ENCODE peak calls at places on chromosomes 5 and 9, in ten cellular contexts. Z, E, C, F, T, O, M, Y, B and W are unnamed samples.

GRCh38 chr5:111385970-111386831 is 126.1 kb downstream of the STARD4 start:
- DNase-seq in Z (no peak), E (no peak), C (no peak), F (peak), T (no peak), O (no peak), M (no peak), Y (peak), B (peak), W (no peak)

GRCh38 chr5:32802764-32803163 is 91.6 kb downstream of the NPR3 start:
- DNase-seq in Z (no peak), E (no peak), C (no peak), F (no peak), T (no peak), O (no peak), M (no peak), Y (no peak), B (no peak), W (no peak)

GRCh38 chr5:52757991-52758390 is 29.7 kb upstream of the ITGA1 start:
- DNase-seq in Z (no peak), E (no peak), C (no peak), F (no peak), T (no peak), O (no peak), M (no peak), Y (no peak), B (no peak), W (no peak)

GRCh38 chr9:6098431-6098830 is 83.0 kb upstream of the RANBP6 start:
- DNase-seq in Z (peak), E (no peak), C (no peak), F (no peak), T (no peak), O (no peak), M (no peak), Y (no peak), B (no peak), W (no peak)

GRCh38 chr5:149632311-149633251 is 51.3 kb downstream of the ARHGEF37 start:
- DNase-seq in Z (peak), E (no peak), C (peak), F (no peak), T (peak), O (no peak), M (no peak), Y (no peak), B (no peak), W (peak)

GRCh38 chr9:79477955-79478751 is 93.6 kb upstream of the TLE4 start:
- DNase-seq in Z (peak), E (no peak), C (peak), F (peak), T (peak), O (peak), M (peak), Y (no peak), B (no peak), W (peak)

GRCh38 chr5:135462304-135462703 is 10.2 kb upstream of the TIFAB start:
- DNase-seq in Z (peak), E (no peak), C (peak), F (peak), T (peak), O (peak), M (peak), Y (peak), B (peak), W (peak)

GRCh38 chr5:177997319-177997670 is 1.3 kb upstream of the PROP1 start:
- DNase-seq in Z (no peak), E (no peak), C (no peak), F (no peak), T (no peak), O (no peak), M (no peak), Y (no peak), B (no peak), W (no peak)

GRCh38 chr5:6703791-6704190 is 9.4 kb upstream of the TENT4A start:
- DNase-seq in Z (no peak), E (no peak), C (peak), F (no peak), T (no peak), O (no peak), M (no peak), Y (no peak), B (no peak), W (no peak)

GRCh38 chr5:94969174-94969573 is 315.7 kb downstream of the MCTP1 start:
- DNase-seq in Z (peak), E (no peak), C (peak), F (no peak), T (no peak), O (peak), M (no peak), Y (no peak), B (no peak), W (peak)

GRCh38 chr5:74596930-74597329 is 43.6 kb downstream of the ENC1 start:
- DNase-seq in Z (no peak), E (no peak), C (peak), F (no peak), T (no peak), O (no peak), M (no peak), Y (no peak), B (no peak), W (no peak)